ENCODE peak calls at places on chromosomes 3 and 15, in five cellular contexts. X is SJSA1; V is CD8-positive, alpha-beta memory T cell; Q is adrenal gland; S is PC-9. R is an unnamed sample.

GRCh38 chr15:49315543-49315942 is 107.5 kb upstream of the FGF7 start:
- DNase-seq in X (no peak), V (no peak), Q (no peak), S (no peak), R (no peak)

GRCh38 chr15:75785771-75786563 is 57.3 kb upstream of the UBE2Q2 start:
- DNase-seq in X (no peak), V (no peak), Q (peak; percentile 52), S (no peak), R (no peak)

GRCh38 chr3:109679672-109680071 is 342.3 kb upstream of the DPPA4 start:
- DNase-seq in X (no peak), V (no peak), Q (no peak), S (no peak), R (no peak)

GRCh38 chr15:78415284-78415683 is 22.7 kb upstream of the IREB2 start:
- DNase-seq in X (no peak), V (no peak), Q (no peak), S (no peak), R (no peak)

GRCh38 chr3:88623709-88624108 is 473.9 kb downstream of the C3orf38 start:
- DNase-seq in X (no peak), V (no peak), Q (no peak), S (no peak), R (no peak)

GRCh38 chr3:25889132-25889917 is 99.4 kb downstream of the OXSM start:
- DNase-seq in X (no peak), V (no peak), Q (no peak), S (no peak), R (no peak)

GRCh38 chr15:84840741-84841429 is 23.7 kb downstream of the ALPK3 start:
- DNase-seq in X (no peak), V (no peak), Q (peak; percentile 95), S (peak; percentile 86), R (peak; percentile 15)

GRCh38 chr3:99871231-99871898 is 53.7 kb downstream of the CMSS1 start:
- DNase-seq in X (no peak), V (no peak), Q (no peak), S (no peak), R (no peak)

GRCh38 chr15:36161781-36162212 is 417.6 kb upstream of the CDIN1 start:
- DNase-seq in X (no peak), V (no peak), Q (no peak), S (peak; percentile 54), R (no peak)

GRCh38 chr15:92652576-92652966 is 3.0 kb downstream of the FAM174B start:
- DNase-seq in X (no peak), V (no peak), Q (no peak), S (peak; percentile 90), R (no peak)

DNA sequence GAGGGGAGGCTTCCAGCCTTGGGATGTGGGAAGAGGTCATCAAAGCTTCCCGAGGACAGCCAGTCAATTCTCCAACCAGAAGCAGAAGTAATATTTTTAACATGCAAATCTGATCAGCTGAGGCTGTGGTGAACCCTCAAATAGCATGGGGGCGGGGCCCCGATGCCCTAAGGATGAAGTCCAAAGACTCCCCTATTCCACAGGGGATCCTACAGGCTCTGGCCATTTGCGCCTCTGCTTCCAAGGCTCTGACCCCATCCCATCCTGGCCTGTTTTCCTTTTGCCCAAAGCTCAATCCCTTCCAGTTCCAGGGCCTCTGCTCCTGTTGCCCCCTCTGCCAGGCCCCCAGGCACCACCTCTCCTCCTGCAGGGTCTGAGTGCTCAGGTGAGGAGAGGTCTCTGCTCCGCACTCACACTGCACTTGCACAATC is 6.7 kb upstream of the CSK start:
- DNase-seq in X (no peak), V (no peak), Q (no peak), S (no peak), R (no peak)
- H3K4me1 ChIP-seq in X (peaks cover 14% of the 10 kb centered on the region), V (peaks cover 69% of the 10 kb centered on the region), Q (peaks cover 12% of the 10 kb centered on the region), S (peaks cover 11% of the 10 kb centered on the region), R (peaks cover 12% of the 10 kb centered on the region)

GRCh38 chr3:194664857-194665256 is 7.1 kb downstream of the LSG1 start:
- DNase-seq in X (no peak), V (no peak), Q (no peak), S (no peak), R (no peak)
- H3K4me1 ChIP-seq in X (no peaks in the 10 kb centered on the region), V (peaks cover 10% of the 10 kb centered on the region), Q (no peaks in the 10 kb centered on the region), S (no peaks in the 10 kb centered on the region), R (no peaks in the 10 kb centered on the region)

GRCh38 chr15:90211009-90211408 is 9.9 kb downstream of the SEMA4B start:
- DNase-seq in X (no peak), V (no peak), Q (no peak), S (no peak), R (no peak)
- H3K4me1 ChIP-seq in X (peaks cover 18% of the 10 kb centered on the region), V (peaks cover 10% of the 10 kb centered on the region), Q (peaks cover 40% of the 10 kb centered on the region), S (peaks cover 94% of the 10 kb centered on the region), R (peaks cover 97% of the 10 kb centered on the region)

DNA sequence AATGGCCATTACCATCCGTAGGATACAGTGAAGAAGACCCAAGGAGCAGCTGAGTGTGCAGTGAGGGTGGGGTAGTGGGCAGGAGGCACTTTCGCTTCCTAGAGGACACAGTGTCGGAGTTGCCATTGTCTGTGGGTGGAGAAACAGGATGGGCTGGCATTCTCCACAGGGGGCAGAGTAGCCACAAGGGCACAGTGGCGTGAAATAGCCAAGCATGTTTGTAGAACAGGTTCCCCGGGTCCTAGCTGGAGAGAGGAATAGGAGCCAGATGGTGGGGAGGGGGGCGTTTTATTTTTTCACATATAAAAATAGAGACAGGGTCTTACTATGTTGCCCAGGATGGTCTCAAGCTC is 3.5 kb downstream of the SLC6A6 start:
- DNase-seq in X (no peak), V (no peak), Q (peak; percentile 74), S (peak; percentile 79), R (no peak)
- H3K4me1 ChIP-seq in X (peaks cover 52% of the 10 kb centered on the region), V (peaks cover 37% of the 10 kb centered on the region), Q (peaks cover 73% of the 10 kb centered on the region), S (peaks cover 73% of the 10 kb centered on the region), R (peaks cover 44% of the 10 kb centered on the region)

GRCh38 chr3:50571486-50571885 is 2.2 kb downstream of the HEMK1 start:
- DNase-seq in X (no peak), V (no peak), Q (no peak), S (no peak), R (no peak)
- H3K4me1 ChIP-seq in X (peaks cover 26% of the 10 kb centered on the region), V (peaks cover 90% of the 10 kb centered on the region), Q (peaks cover 28% of the 10 kb centered on the region), S (peaks cover 13% of the 10 kb centered on the region), R (peaks cover 9% of the 10 kb centered on the region)

GRCh38 chr3:13345284-13345683 is 74.8 kb downstream of the NUP210 start:
- DNase-seq in X (no peak), V (no peak), Q (no peak), S (no peak), R (no peak)

GRCh38 chr3:13346481-13347389 is 73.4 kb downstream of the NUP210 start:
- DNase-seq in X (no peak), V (peak; percentile 83), Q (peak; percentile 69), S (no peak), R (no peak)

GRCh38 chr3:13345772-13346171 is 74.3 kb downstream of the NUP210 start:
- DNase-seq in X (no peak), V (no peak), Q (no peak), S (no peak), R (no peak)

GRCh38 chr3:13343601-13344000 is 76.5 kb downstream of the NUP210 start:
- DNase-seq in X (no peak), V (no peak), Q (no peak), S (no peak), R (no peak)

DNA sequence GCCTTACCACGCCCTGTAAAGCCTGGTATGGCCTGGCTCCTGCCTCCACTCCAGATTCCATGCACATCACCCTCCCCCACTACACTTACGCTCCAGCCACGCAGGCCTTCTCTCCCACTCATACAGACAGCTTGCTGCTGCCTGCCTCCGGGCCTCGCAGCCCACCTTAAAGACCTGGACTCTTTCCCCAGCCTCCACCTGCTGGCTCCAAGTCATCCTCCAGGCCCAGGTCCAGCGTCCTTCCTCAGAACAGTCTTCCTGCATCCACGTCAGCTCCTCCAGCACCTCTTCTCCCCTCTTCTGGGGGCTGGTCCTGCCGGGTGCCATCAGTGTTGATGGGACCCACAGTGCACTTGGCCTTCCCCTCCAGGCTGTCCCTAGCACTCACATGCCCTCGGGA is 75.5 kb downstream of the NUP210 start:
- DNase-seq in X (no peak), V (no peak), Q (no peak), S (no peak), R (no peak)
- H3K4me1 ChIP-seq in X (no peaks in the 10 kb centered on the region), V (peaks cover 44% of the 10 kb centered on the region), Q (no peaks in the 10 kb centered on the region), S (no peaks in the 10 kb centered on the region), R (no peaks in the 10 kb centered on the region)

GRCh38 chr15:73601449-73602425 is 31.5 kb downstream of the NPTN start:
- DNase-seq in X (no peak), V (no peak), Q (peak; percentile 76), S (peak; percentile 59), R (peak; percentile 2)
- H3K4me1 ChIP-seq in X (peaks cover 34% of the 10 kb centered on the region), V (peaks cover 24% of the 10 kb centered on the region), Q (peaks cover 63% of the 10 kb centered on the region), S (peaks cover 42% of the 10 kb centered on the region), R (peaks cover 27% of the 10 kb centered on the region)

DNA sequence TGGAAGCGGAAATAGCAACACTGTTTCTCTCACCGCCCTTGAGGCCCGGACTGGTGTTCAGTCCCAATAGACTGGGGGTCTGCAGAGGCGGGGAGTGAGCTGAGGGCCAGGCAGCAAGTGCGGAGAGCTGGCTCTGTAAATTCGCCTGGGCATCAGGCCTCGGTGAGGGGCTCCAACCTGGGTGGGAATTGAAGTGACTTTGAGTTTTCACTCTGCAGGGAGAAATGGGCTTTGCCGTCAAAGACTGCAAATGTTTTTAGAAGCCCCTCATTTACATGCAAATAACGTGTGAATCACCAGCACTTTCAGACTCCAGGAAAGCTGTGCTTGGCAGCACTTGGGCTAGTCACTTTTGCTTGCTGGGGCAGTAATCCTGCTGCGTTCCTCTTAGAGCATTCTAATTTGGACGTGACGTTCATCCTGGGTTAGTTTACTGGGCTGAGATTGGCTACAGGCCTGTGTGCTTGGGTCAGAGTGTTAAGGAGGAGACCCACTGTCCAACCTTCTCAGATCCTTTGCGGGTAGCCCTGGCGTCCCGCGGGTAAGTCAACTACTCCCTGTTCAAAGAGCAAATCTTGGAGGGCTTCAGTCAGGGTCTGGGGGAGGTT is 88.7 kb downstream of the AAGAB start:
- DNase-seq in X (no peak), V (no peak), Q (no peak), S (no peak), R (no peak)
- H3K4me1 ChIP-seq in X (no peaks in the 10 kb centered on the region), V (peaks cover 5% of the 10 kb centered on the region), Q (no peaks in the 10 kb centered on the region), S (peaks cover 13% of the 10 kb centered on the region), R (peaks cover 100% of the 10 kb centered on the region)

GRCh38 chr3:64987731-64988130 is 299.9 kb upstream of the ADAMTS9 start:
- DNase-seq in X (no peak), V (no peak), Q (no peak), S (no peak), R (no peak)
- H3K4me1 ChIP-seq in X (peaks cover 6% of the 10 kb centered on the region), V (no peaks in the 10 kb centered on the region), Q (no peaks in the 10 kb centered on the region), S (peaks cover 12% of the 10 kb centered on the region), R (no peaks in the 10 kb centered on the region)